ENCODE peak calls at places on chromosomes 12 and 14, in eight cellular contexts. One of them, this sample, is unnamed.

GRCh38 chr12:920676-921075 is 28.8 kb downstream of the RAD52 start:
- DNase-seq in A549: no peak
- DNase-seq in cardiac fibroblast: no peak
- DNase-seq in endodermal cell: no peak
- DNase-seq in stomach: no peak
- DNase-seq in foreskin fibroblast: no peak
- DNase-seq in IMR-90: no peak
- DNase-seq in astrocyte of the spinal cord: no peak
- DNase-seq in this sample: no peak

GRCh38 chr14:103626150-103626850 is 2.7 kb upstream of the KLC1 start:
- DNase-seq in cardiac fibroblast: no peak
- DNase-seq in A549: no peak
- DNase-seq in endodermal cell: no peak
- DNase-seq in foreskin fibroblast: no peak
- DNase-seq in astrocyte of the spinal cord: no peak
- DNase-seq in IMR-90: no peak
- DNase-seq in stomach: no peak
- DNase-seq in this sample: no peak

GRCh38 chr12:66823857-66824570 is 145.1 kb upstream of the GRIP1 start:
- DNase-seq in A549: peak
- DNase-seq in cardiac fibroblast: no peak
- DNase-seq in IMR-90: no peak
- DNase-seq in endodermal cell: no peak
- DNase-seq in astrocyte of the spinal cord: no peak
- DNase-seq in stomach: no peak
- DNase-seq in foreskin fibroblast: no peak
- DNase-seq in this sample: no peak

GRCh38 chr12:16526693-16527092 is 79.3 kb downstream of the LMO3 start:
- DNase-seq in endodermal cell: no peak
- DNase-seq in cardiac fibroblast: peak
- DNase-seq in A549: no peak
- DNase-seq in stomach: no peak
- DNase-seq in foreskin fibroblast: peak
- DNase-seq in astrocyte of the spinal cord: peak
- DNase-seq in IMR-90: peak
- DNase-seq in this sample: no peak

GRCh38 chr14:99730876-99731351 is 46.8 kb downstream of the CYP46A1 start:
- DNase-seq in astrocyte of the spinal cord: no peak
- DNase-seq in stomach: no peak
- DNase-seq in cardiac fibroblast: no peak
- DNase-seq in endodermal cell: no peak
- DNase-seq in IMR-90: no peak
- DNase-seq in foreskin fibroblast: no peak
- DNase-seq in A549: no peak
- DNase-seq in this sample: no peak

GRCh38 chr12:100404769-100405407 is 48.0 kb downstream of the SLC17A8 start:
- DNase-seq in foreskin fibroblast: peak
- DNase-seq in endodermal cell: peak
- DNase-seq in stomach: peak
- DNase-seq in A549: no peak
- DNase-seq in astrocyte of the spinal cord: peak
- DNase-seq in cardiac fibroblast: peak
- DNase-seq in IMR-90: peak
- DNase-seq in this sample: peak

GRCh38 chr12:1857086-1857485 is 36.7 kb downstream of the LRTM2 start:
- DNase-seq in stomach: no peak
- DNase-seq in endodermal cell: no peak
- DNase-seq in astrocyte of the spinal cord: no peak
- DNase-seq in cardiac fibroblast: no peak
- DNase-seq in A549: no peak
- DNase-seq in foreskin fibroblast: no peak
- DNase-seq in IMR-90: no peak
- DNase-seq in this sample: peak

GRCh38 chr12:1083888-1084262 is 92.9 kb downstream of the ERC1 start:
- DNase-seq in endodermal cell: no peak
- DNase-seq in stomach: no peak
- DNase-seq in foreskin fibroblast: peak
- DNase-seq in A549: no peak
- DNase-seq in IMR-90: peak
- DNase-seq in astrocyte of the spinal cord: peak
- DNase-seq in cardiac fibroblast: peak
- DNase-seq in this sample: no peak

GRCh38 chr12:32053881-32054624 is 52.6 kb upstream of the BICD1 start:
- DNase-seq in astrocyte of the spinal cord: no peak
- DNase-seq in foreskin fibroblast: no peak
- DNase-seq in stomach: no peak
- DNase-seq in A549: no peak
- DNase-seq in cardiac fibroblast: no peak
- DNase-seq in IMR-90: peak
- DNase-seq in endodermal cell: no peak
- DNase-seq in this sample: peak

GRCh38 chr12:98399532-98399931 is 115.9 kb upstream of the TMPO start:
- DNase-seq in IMR-90: peak
- DNase-seq in stomach: no peak
- DNase-seq in endodermal cell: peak
- DNase-seq in cardiac fibroblast: peak
- DNase-seq in A549: peak
- DNase-seq in foreskin fibroblast: peak
- DNase-seq in astrocyte of the spinal cord: peak
- DNase-seq in this sample: no peak

GRCh38 chr12:10113085-10113484 is 14.3 kb upstream of the CLEC1A start:
- DNase-seq in stomach: no peak
- DNase-seq in A549: no peak
- DNase-seq in cardiac fibroblast: no peak
- DNase-seq in IMR-90: peak
- DNase-seq in foreskin fibroblast: no peak
- DNase-seq in endodermal cell: no peak
- DNase-seq in astrocyte of the spinal cord: peak
- DNase-seq in this sample: no peak

GRCh38 chr14:103625361-103626095 is 3.5 kb upstream of the KLC1 start:
- DNase-seq in astrocyte of the spinal cord: no peak
- DNase-seq in IMR-90: no peak
- DNase-seq in stomach: no peak
- DNase-seq in A549: no peak
- DNase-seq in endodermal cell: no peak
- DNase-seq in foreskin fibroblast: no peak
- DNase-seq in cardiac fibroblast: no peak
- DNase-seq in this sample: no peak

GRCh38 chr12:50625029-50625875 is 120.5 kb downstream of the DIP2B start:
- DNase-seq in endodermal cell: no peak
- DNase-seq in astrocyte of the spinal cord: no peak
- DNase-seq in A549: no peak
- DNase-seq in IMR-90: no peak
- DNase-seq in cardiac fibroblast: no peak
- DNase-seq in stomach: no peak
- DNase-seq in foreskin fibroblast: no peak
- DNase-seq in this sample: no peak

GRCh38 chr12:20421338-20421890 is 53.1 kb downstream of the PDE3A start:
- DNase-seq in A549: no peak
- DNase-seq in foreskin fibroblast: no peak
- DNase-seq in endodermal cell: peak
- DNase-seq in cardiac fibroblast: no peak
- DNase-seq in stomach: no peak
- DNase-seq in IMR-90: no peak
- DNase-seq in astrocyte of the spinal cord: peak
- DNase-seq in this sample: no peak

GRCh38 chr14:51333901-51334432 is 93.9 kb downstream of the TMX1 start:
- DNase-seq in astrocyte of the spinal cord: no peak
- DNase-seq in IMR-90: peak
- DNase-seq in foreskin fibroblast: no peak
- DNase-seq in endodermal cell: no peak
- DNase-seq in stomach: no peak
- DNase-seq in A549: no peak
- DNase-seq in cardiac fibroblast: no peak
- DNase-seq in this sample: no peak

GRCh38 chr12:25497021-25497420 is 56.1 kb downstream of the LMNTD1 start:
- DNase-seq in A549: no peak
- DNase-seq in astrocyte of the spinal cord: no peak
- DNase-seq in endodermal cell: no peak
- DNase-seq in IMR-90: no peak
- DNase-seq in foreskin fibroblast: no peak
- DNase-seq in stomach: no peak
- DNase-seq in cardiac fibroblast: no peak
- DNase-seq in this sample: no peak

GRCh38 chr12:25495336-25496097 is 57.6 kb downstream of the LMNTD1 start:
- DNase-seq in A549: no peak
- DNase-seq in endodermal cell: peak
- DNase-seq in cardiac fibroblast: peak
- DNase-seq in astrocyte of the spinal cord: peak
- DNase-seq in foreskin fibroblast: peak
- DNase-seq in stomach: no peak
- DNase-seq in IMR-90: peak
- DNase-seq in this sample: no peak

GRCh38 chr12:25493682-25494081 is 59.4 kb downstream of the LMNTD1 start:
- DNase-seq in astrocyte of the spinal cord: no peak
- DNase-seq in endodermal cell: no peak
- DNase-seq in stomach: no peak
- DNase-seq in cardiac fibroblast: no peak
- DNase-seq in A549: no peak
- DNase-seq in IMR-90: no peak
- DNase-seq in foreskin fibroblast: no peak
- DNase-seq in this sample: no peak

GRCh38 chr12:25500651-25501050 is 52.4 kb downstream of the LMNTD1 start:
- DNase-seq in foreskin fibroblast: no peak
- DNase-seq in A549: no peak
- DNase-seq in IMR-90: no peak
- DNase-seq in stomach: no peak
- DNase-seq in cardiac fibroblast: no peak
- DNase-seq in astrocyte of the spinal cord: no peak
- DNase-seq in endodermal cell: no peak
- DNase-seq in this sample: no peak

DNA sequence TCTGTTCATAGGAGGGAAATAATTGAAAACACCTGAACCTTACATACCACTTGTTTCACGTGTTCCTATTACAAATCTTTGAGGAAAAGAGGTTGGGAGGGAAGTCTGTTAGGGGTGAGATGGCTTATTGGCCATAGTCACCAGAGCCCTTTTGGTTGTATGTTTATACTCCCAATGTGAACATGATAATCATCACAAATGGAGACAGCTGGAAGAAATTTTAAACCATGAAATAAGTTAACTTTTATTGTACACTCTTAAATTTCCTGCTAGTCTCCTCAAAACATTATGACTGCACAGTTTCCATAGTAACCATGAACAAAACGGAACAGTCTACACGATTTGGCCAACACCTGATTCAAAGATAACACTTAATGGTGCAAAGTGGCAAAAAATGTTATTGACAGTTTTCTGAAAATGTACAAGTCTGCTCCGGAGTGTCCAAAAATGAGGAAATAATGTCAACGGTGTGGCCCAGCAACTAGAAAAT is 56.9 kb downstream of the LMNTD1 start:
- DNase-seq in astrocyte of the spinal cord: no peak
- DNase-seq in endodermal cell: no peak
- DNase-seq in cardiac fibroblast: peak
- DNase-seq in stomach: no peak
- DNase-seq in IMR-90: peak
- DNase-seq in foreskin fibroblast: peak
- DNase-seq in A549: no peak
- DNase-seq in this sample: no peak
- H3K4me3 ChIP-seq in astrocyte of the spinal cord: no peak
- H3K4me3 ChIP-seq in endodermal cell: peak
- H3K4me3 ChIP-seq in cardiac fibroblast: no peak
- H3K4me3 ChIP-seq in stomach: no peak
- H3K4me3 ChIP-seq in IMR-90: no peak
- H3K4me3 ChIP-seq in foreskin fibroblast: no peak
- H3K4me3 ChIP-seq in A549: no peak
- H3K4me3 ChIP-seq in this sample: no peak

GRCh38 chr12:95386056-95386455 is 87.9 kb upstream of the METAP2 start:
- DNase-seq in cardiac fibroblast: peak
- DNase-seq in stomach: no peak
- DNase-seq in A549: no peak
- DNase-seq in endodermal cell: no peak
- DNase-seq in IMR-90: no peak
- DNase-seq in foreskin fibroblast: peak
- DNase-seq in astrocyte of the spinal cord: no peak
- DNase-seq in this sample: no peak
- H3K4me3 ChIP-seq in cardiac fibroblast: no peak
- H3K4me3 ChIP-seq in stomach: no peak
- H3K4me3 ChIP-seq in A549: no peak
- H3K4me3 ChIP-seq in endodermal cell: no peak
- H3K4me3 ChIP-seq in IMR-90: no peak
- H3K4me3 ChIP-seq in foreskin fibroblast: peak
- H3K4me3 ChIP-seq in astrocyte of the spinal cord: no peak
- H3K4me3 ChIP-seq in this sample: no peak

GRCh38 chr12:119159844-119160243 is 18.9 kb upstream of the HSPB8 start:
- DNase-seq in cardiac fibroblast: no peak
- DNase-seq in endodermal cell: no peak
- DNase-seq in foreskin fibroblast: no peak
- DNase-seq in astrocyte of the spinal cord: no peak
- DNase-seq in A549: no peak
- DNase-seq in IMR-90: no peak
- DNase-seq in stomach: no peak
- DNase-seq in this sample: no peak

GRCh38 chr12:119156401-119156800 is 22.3 kb upstream of the HSPB8 start:
- DNase-seq in foreskin fibroblast: no peak
- DNase-seq in endodermal cell: peak
- DNase-seq in astrocyte of the spinal cord: no peak
- DNase-seq in cardiac fibroblast: no peak
- DNase-seq in IMR-90: no peak
- DNase-seq in stomach: no peak
- DNase-seq in A549: no peak
- DNase-seq in this sample: no peak

GRCh38 chr12:119154435-119154818 is 24.3 kb upstream of the HSPB8 start:
- DNase-seq in astrocyte of the spinal cord: no peak
- DNase-seq in cardiac fibroblast: no peak
- DNase-seq in A549: no peak
- DNase-seq in endodermal cell: peak
- DNase-seq in foreskin fibroblast: no peak
- DNase-seq in stomach: no peak
- DNase-seq in IMR-90: no peak
- DNase-seq in this sample: no peak

GRCh38 chr12:119158004-119158776 is 20.5 kb upstream of the HSPB8 start:
- DNase-seq in cardiac fibroblast: no peak
- DNase-seq in foreskin fibroblast: no peak
- DNase-seq in endodermal cell: no peak
- DNase-seq in stomach: no peak
- DNase-seq in A549: no peak
- DNase-seq in astrocyte of the spinal cord: no peak
- DNase-seq in IMR-90: no peak
- DNase-seq in this sample: no peak

DNA sequence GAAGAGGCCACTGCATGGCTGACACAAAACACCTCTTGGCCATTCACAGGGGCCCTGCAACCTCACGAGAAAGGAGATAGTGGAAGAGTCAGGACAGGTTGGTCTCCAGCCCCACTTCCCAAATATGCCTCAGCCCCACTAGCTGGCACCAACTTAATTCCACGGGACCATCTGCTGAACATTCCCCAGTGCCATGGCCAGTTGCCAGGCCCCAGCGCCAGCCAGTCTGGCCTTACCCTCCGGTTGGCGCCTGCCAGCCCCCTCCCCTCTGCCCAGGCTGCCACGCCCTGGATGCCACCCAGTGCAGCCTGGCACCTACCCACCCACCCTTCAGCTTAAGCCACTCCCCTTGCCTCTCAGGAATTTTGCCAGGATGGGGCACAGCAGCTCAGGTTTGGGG is 21.2 kb upstream of the HSPB8 start:
- DNase-seq in A549: no peak
- DNase-seq in astrocyte of the spinal cord: no peak
- DNase-seq in IMR-90: no peak
- DNase-seq in cardiac fibroblast: no peak
- DNase-seq in foreskin fibroblast: no peak
- DNase-seq in endodermal cell: no peak
- DNase-seq in stomach: no peak
- DNase-seq in this sample: no peak
- H3K4me3 ChIP-seq in A549: no peak
- H3K4me3 ChIP-seq in astrocyte of the spinal cord: no peak
- H3K4me3 ChIP-seq in IMR-90: no peak
- H3K4me3 ChIP-seq in cardiac fibroblast: no peak
- H3K4me3 ChIP-seq in foreskin fibroblast: no peak
- H3K4me3 ChIP-seq in endodermal cell: no peak
- H3K4me3 ChIP-seq in stomach: no peak
- H3K4me3 ChIP-seq in this sample: no peak

GRCh38 chr14:34059925-34060746 is 109.3 kb upstream of the EGLN3 start:
- DNase-seq in astrocyte of the spinal cord: peak
- DNase-seq in stomach: peak
- DNase-seq in foreskin fibroblast: peak
- DNase-seq in IMR-90: peak
- DNase-seq in cardiac fibroblast: peak
- DNase-seq in endodermal cell: peak
- DNase-seq in A549: peak
- DNase-seq in this sample: peak
- H3K4me3 ChIP-seq in astrocyte of the spinal cord: peak
- H3K4me3 ChIP-seq in stomach: peak
- H3K4me3 ChIP-seq in foreskin fibroblast: peak
- H3K4me3 ChIP-seq in IMR-90: peak
- H3K4me3 ChIP-seq in cardiac fibroblast: peak
- H3K4me3 ChIP-seq in endodermal cell: peak
- H3K4me3 ChIP-seq in A549: peak
- H3K4me3 ChIP-seq in this sample: peak